ENCODE peak calls at places on chromosome 21, in four cellular contexts. One of them, this sample, is unnamed.

GRCh38 chr21:29342394-29342957 is 43.8 kb downstream of the BACH1 start:
- DNase-seq in SK-N-SH: peak; percentile 14
- DNase-seq in neural progenitor cell: no peak
- DNase-seq in GM23248: peak; percentile 94
- DNase-seq in this sample: no peak

GRCh38 chr21:36630485-36631206 is 68.3 kb upstream of the SIM2 start:
- DNase-seq in SK-N-SH: peak; percentile 67
- DNase-seq in GM23248: peak; percentile 66
- DNase-seq in neural progenitor cell: peak; percentile 84
- DNase-seq in this sample: peak; percentile 32

GRCh38 chr21:36854391-36854790 is 112.1 kb downstream of the HLCS start:
- DNase-seq in neural progenitor cell: peak; percentile 84
- DNase-seq in SK-N-SH: peak; percentile 68
- DNase-seq in GM23248: peak; percentile 36
- DNase-seq in this sample: no peak

GRCh38 chr21:46161800-46162592 is 6.6 kb upstream of the FTCD start:
- DNase-seq in GM23248: no peak
- DNase-seq in SK-N-SH: peak; percentile 22
- DNase-seq in neural progenitor cell: peak; percentile 1
- DNase-seq in this sample: no peak

GRCh38 chr21:35284199-35284598 is 235.1 kb upstream of the RUNX1 start:
- DNase-seq in GM23248: peak; percentile 7
- DNase-seq in SK-N-SH: no peak
- DNase-seq in neural progenitor cell: no peak
- DNase-seq in this sample: no peak

GRCh38 chr21:38798481-38798882 is 7.2 kb upstream of the ETS2 start:
- DNase-seq in neural progenitor cell: no peak
- DNase-seq in SK-N-SH: peak; percentile 40
- DNase-seq in GM23248: no peak
- DNase-seq in this sample: peak; percentile 87

GRCh38 chr21:28447453-28447852 is 545.2 kb downstream of the LTN1 start:
- DNase-seq in GM23248: peak; percentile 66
- DNase-seq in neural progenitor cell: no peak
- DNase-seq in SK-N-SH: no peak
- DNase-seq in this sample: no peak

GRCh38 chr21:34330055-34330454 is 33.8 kb upstream of the KCNE2 start:
- DNase-seq in neural progenitor cell: no peak
- DNase-seq in SK-N-SH: no peak
- DNase-seq in GM23248: no peak
- DNase-seq in this sample: no peak

GRCh38 chr21:33443174-33443573 is 36.6 kb downstream of the TMEM50B start:
- DNase-seq in neural progenitor cell: no peak
- DNase-seq in SK-N-SH: no peak
- DNase-seq in GM23248: no peak
- DNase-seq in this sample: no peak

GRCh38 chr21:18722193-18722592 is 318.6 kb upstream of the TMPRSS15 start:
- DNase-seq in GM23248: no peak
- DNase-seq in SK-N-SH: no peak
- DNase-seq in neural progenitor cell: no peak
- DNase-seq in this sample: no peak

GRCh38 chr21:28699591-28700259 is 293.0 kb downstream of the LTN1 start:
- DNase-seq in neural progenitor cell: no peak
- DNase-seq in SK-N-SH: no peak
- DNase-seq in GM23248: no peak
- DNase-seq in this sample: no peak

GRCh38 chr21:39961251-39961650 is 94.0 kb downstream of the PCP4 start:
- DNase-seq in SK-N-SH: no peak
- DNase-seq in GM23248: no peak
- DNase-seq in neural progenitor cell: no peak
- DNase-seq in this sample: no peak

GRCh38 chr21:43797925-43798715 is 8.7 kb downstream of the RRP1 start:
- DNase-seq in SK-N-SH: no peak
- DNase-seq in GM23248: no peak
- DNase-seq in neural progenitor cell: no peak
- DNase-seq in this sample: no peak
- TF ChIP-seq EZH2phosphoT487 in SK-N-SH: no peak
- TF ChIP-seq EZH2phosphoT487 in GM23248: no peak
- TF ChIP-seq EZH2phosphoT487 in neural progenitor cell: no peak
- TF ChIP-seq EZH2phosphoT487 in this sample: no peak

DNA sequence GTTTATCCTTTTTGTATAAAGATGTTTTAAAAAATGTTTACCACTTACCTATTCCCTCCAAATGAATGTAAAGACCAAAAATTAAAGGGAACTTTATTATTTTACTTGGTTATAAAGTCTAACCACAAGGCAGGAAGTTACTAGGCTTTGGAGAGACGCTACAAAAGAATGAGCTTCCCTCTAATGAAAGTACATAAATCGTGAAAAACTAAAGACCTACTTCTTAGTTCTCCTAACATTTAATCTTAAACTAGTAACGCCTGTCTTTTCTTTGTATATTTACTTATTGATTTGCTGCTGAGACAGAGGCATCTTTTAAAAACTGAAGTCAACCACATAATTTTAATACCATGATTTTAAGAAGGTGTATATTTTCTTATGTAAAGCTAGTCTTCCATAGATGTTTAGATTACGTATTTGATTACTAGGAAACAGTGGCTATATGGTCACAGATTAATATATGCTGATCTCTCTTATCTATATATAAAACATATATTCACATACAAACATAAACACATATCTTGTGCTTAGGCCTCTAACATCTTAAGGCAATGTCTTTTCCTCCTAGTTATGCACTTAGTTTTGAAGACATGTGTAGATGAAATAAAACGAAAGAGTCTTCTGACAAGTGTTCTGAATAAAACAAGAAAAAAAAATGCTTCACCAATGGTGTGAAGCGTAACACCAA is 466.9 kb downstream of the USP25 start:
- DNase-seq in SK-N-SH: no peak
- DNase-seq in neural progenitor cell: no peak
- DNase-seq in GM23248: peak; percentile 44
- DNase-seq in this sample: no peak
- TF ChIP-seq EZH2phosphoT487 in SK-N-SH: no peak
- TF ChIP-seq EZH2phosphoT487 in neural progenitor cell: no peak
- TF ChIP-seq EZH2phosphoT487 in GM23248: no peak
- TF ChIP-seq EZH2phosphoT487 in this sample: no peak

GRCh38 chr21:45131537-45131999 is 57.2 kb downstream of the ADARB1 start:
- DNase-seq in neural progenitor cell: no peak
- DNase-seq in SK-N-SH: no peak
- DNase-seq in GM23248: no peak
- DNase-seq in this sample: no peak

GRCh38 chr21:45127937-45128336 is 53.6 kb downstream of the ADARB1 start:
- DNase-seq in GM23248: no peak
- DNase-seq in neural progenitor cell: no peak
- DNase-seq in SK-N-SH: no peak
- DNase-seq in this sample: no peak

GRCh38 chr21:45128613-45129226 is 54.3 kb downstream of the ADARB1 start:
- DNase-seq in SK-N-SH: peak; percentile 87
- DNase-seq in neural progenitor cell: peak; percentile 81
- DNase-seq in GM23248: peak; percentile 83
- DNase-seq in this sample: peak; percentile 53

GRCh38 chr21:45129231-45129923 is 55.0 kb downstream of the ADARB1 start:
- DNase-seq in GM23248: peak; percentile 89
- DNase-seq in neural progenitor cell: no peak
- DNase-seq in SK-N-SH: no peak
- DNase-seq in this sample: no peak

DNA sequence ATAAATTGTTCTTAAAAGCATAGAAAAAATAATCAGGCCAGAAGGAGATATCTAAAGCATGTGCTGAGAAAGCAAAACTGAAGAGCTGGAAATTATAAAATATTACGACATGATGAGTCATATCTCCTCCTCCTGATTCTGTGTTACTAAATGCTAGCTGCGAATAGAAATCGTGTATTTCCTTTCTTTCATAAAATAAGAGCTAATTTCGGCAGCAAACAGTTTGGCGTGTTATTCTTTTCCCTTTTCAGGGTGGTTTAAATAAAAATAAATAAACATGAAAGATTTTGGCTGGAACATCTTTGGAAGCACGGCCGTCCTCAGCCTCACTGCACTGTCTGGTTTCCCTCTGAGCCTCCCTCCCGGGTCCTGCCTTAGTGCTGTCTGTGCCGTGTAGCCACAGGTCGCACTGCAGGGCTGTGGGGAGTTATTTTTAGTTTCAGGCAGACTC is 56.0 kb downstream of the ADARB1 start:
- DNase-seq in GM23248: peak; percentile 85
- DNase-seq in neural progenitor cell: no peak
- DNase-seq in SK-N-SH: no peak
- DNase-seq in this sample: no peak
- TF ChIP-seq EZH2phosphoT487 in GM23248: no peak
- TF ChIP-seq EZH2phosphoT487 in neural progenitor cell: no peak
- TF ChIP-seq EZH2phosphoT487 in SK-N-SH: no peak
- TF ChIP-seq EZH2phosphoT487 in this sample: no peak

GRCh38 chr21:31874817-31875216 is 2.0 kb downstream of the HUNK start:
- DNase-seq in GM23248: peak; percentile 27
- DNase-seq in SK-N-SH: no peak
- DNase-seq in neural progenitor cell: peak; percentile 56
- DNase-seq in this sample: no peak

GRCh38 chr21:31872452-31873274 is at the start of gene HUNK:
- DNase-seq in GM23248: peak; percentile 75
- DNase-seq in SK-N-SH: peak; percentile 84
- DNase-seq in neural progenitor cell: peak; percentile 86
- DNase-seq in this sample: no peak

GRCh38 chr21:31875424-31876097 is 2.7 kb downstream of the HUNK start:
- DNase-seq in GM23248: peak; percentile 64
- DNase-seq in neural progenitor cell: no peak
- DNase-seq in SK-N-SH: no peak
- DNase-seq in this sample: no peak

GRCh38 chr21:31873275-31873695 is 465 bp downstream of the HUNK start:
- DNase-seq in GM23248: no peak
- DNase-seq in SK-N-SH: peak; percentile 88
- DNase-seq in neural progenitor cell: peak; percentile 66
- DNase-seq in this sample: no peak

DNA sequence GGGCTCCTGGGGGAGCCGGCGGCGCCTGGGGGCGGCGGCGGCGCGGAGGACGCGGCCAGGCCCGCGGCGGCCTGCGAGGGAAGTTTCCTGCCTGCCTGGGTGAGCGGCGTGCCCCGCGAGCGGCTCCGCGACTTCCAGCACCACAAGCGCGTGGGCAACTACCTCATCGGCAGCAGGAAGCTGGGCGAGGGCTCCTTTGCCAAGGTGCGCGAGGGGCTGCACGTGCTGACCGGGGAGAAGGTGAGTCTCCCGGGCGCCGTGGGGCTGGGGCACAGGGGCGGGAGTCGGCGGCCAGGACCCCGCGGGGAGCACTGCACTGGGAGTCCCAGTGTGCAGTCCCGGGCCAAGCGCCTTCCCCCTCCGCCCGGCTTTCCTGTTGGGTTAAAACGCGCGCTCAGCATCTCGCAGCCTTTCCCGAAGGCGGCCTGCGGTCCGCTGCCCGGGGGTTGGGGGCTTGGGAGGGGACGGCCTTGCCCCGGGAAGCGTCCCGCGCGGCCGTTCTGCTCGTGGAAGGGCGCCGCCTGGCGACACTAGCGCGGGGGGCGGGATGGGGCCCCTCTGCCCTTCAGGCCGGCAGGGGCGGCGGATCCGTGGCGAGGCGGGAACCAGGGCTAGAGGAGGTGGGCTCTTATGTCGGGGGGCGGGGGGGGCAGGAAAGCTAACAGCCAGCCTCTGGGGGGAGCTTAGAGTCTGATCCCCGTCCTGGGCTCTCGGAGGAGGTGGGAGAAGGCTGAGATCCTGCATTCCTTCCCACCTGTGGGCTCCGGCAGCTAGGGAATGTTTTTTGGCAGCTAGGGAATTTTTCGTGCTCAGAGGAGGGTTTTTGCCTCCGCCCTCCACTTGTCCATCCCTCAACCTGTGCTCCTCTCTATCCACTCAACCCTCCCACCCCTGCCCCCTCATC is 1.1 kb downstream of the HUNK start:
- DNase-seq in SK-N-SH: peak; percentile 91
- DNase-seq in neural progenitor cell: peak; percentile 82
- DNase-seq in GM23248: peak; percentile 67
- DNase-seq in this sample: no peak
- TF ChIP-seq EZH2phosphoT487 in SK-N-SH: no peak
- TF ChIP-seq EZH2phosphoT487 in neural progenitor cell: no peak
- TF ChIP-seq EZH2phosphoT487 in GM23248: no peak
- TF ChIP-seq EZH2phosphoT487 in this sample: no peak

DNA sequence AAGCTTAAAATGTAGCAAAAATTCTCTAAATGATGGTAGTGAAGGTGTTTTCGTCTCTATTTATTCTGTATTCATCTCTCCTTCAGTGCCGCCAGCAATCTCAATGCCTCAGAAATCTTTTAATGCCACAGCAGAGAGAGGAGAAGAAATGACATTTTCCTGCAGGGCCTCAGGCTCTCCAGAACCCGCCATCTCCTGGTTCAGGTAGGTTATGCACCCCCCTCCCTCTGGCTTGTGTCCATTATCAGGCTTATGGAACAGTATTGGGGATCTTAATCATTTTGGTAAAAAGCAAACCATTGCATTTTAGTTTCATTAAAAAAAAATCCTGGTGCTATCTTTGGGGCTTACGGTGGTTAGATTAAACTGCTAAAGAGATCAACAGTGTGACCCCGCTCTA is 326.1 kb downstream of the NCAM2 start:
- DNase-seq in neural progenitor cell: no peak
- DNase-seq in GM23248: no peak
- DNase-seq in SK-N-SH: no peak
- DNase-seq in this sample: no peak
- TF ChIP-seq EZH2phosphoT487 in neural progenitor cell: no peak
- TF ChIP-seq EZH2phosphoT487 in GM23248: no peak
- TF ChIP-seq EZH2phosphoT487 in SK-N-SH: no peak
- TF ChIP-seq EZH2phosphoT487 in this sample: no peak

This sample was measured in HCT116.